ENCODE peak calls at places on chromosomes 11 and 22, in ten cellular contexts. One of them, this sample, is unnamed. For H3K4me1, the result is how much of the 10 kb centered on the place peaks cover.

GRCh38 chr22:41106122-41106968 is 14.0 kb downstream of the EP300 start:
- DNase-seq in PC-3: no peak
- DNase-seq in aorta: no peak
- DNase-seq in CD4-positive, CD25-positive, alpha-beta regulatory T cell: no peak
- DNase-seq in right atrium auricular region: no peak
- DNase-seq in SJSA1: no peak
- DNase-seq in uterus: no peak
- DNase-seq in transverse colon: no peak
- DNase-seq in CD8-positive, alpha-beta memory T cell: no peak
- DNase-seq in IMR-90: peak
- DNase-seq in this sample: no peak

GRCh38 chr11:67158241-67158640 is 39.2 kb downstream of the KDM2A start:
- DNase-seq in PC-3: no peak
- DNase-seq in aorta: no peak
- DNase-seq in CD4-positive, CD25-positive, alpha-beta regulatory T cell: no peak
- DNase-seq in right atrium auricular region: no peak
- DNase-seq in SJSA1: no peak
- DNase-seq in uterus: no peak
- DNase-seq in transverse colon: no peak
- DNase-seq in CD8-positive, alpha-beta memory T cell: no peak
- DNase-seq in IMR-90: peak
- DNase-seq in this sample: no peak

GRCh38 chr11:100681064-100681502 is 6.0 kb upstream of the ARHGAP42 start:
- DNase-seq in PC-3: peak
- DNase-seq in aorta: peak
- DNase-seq in CD4-positive, CD25-positive, alpha-beta regulatory T cell: peak
- DNase-seq in right atrium auricular region: peak
- DNase-seq in SJSA1: peak
- DNase-seq in uterus: peak
- DNase-seq in transverse colon: peak
- DNase-seq in CD8-positive, alpha-beta memory T cell: peak
- DNase-seq in IMR-90: peak
- DNase-seq in this sample: peak

GRCh38 chr11:68845351-68846002 is 3.8 kb upstream of the CPT1A start:
- DNase-seq in PC-3: no peak
- DNase-seq in aorta: no peak
- DNase-seq in CD4-positive, CD25-positive, alpha-beta regulatory T cell: no peak
- DNase-seq in right atrium auricular region: no peak
- DNase-seq in SJSA1: no peak
- DNase-seq in uterus: no peak
- DNase-seq in transverse colon: no peak
- DNase-seq in CD8-positive, alpha-beta memory T cell: no peak
- DNase-seq in IMR-90: no peak
- DNase-seq in this sample: no peak

GRCh38 chr11:115716577-115717214 is 212.5 kb upstream of the CADM1 start:
- DNase-seq in PC-3: no peak
- DNase-seq in aorta: peak
- DNase-seq in CD4-positive, CD25-positive, alpha-beta regulatory T cell: no peak
- DNase-seq in right atrium auricular region: no peak
- DNase-seq in SJSA1: no peak
- DNase-seq in uterus: no peak
- DNase-seq in transverse colon: no peak
- DNase-seq in CD8-positive, alpha-beta memory T cell: no peak
- DNase-seq in IMR-90: no peak
- DNase-seq in this sample: no peak

GRCh38 chr11:93727985-93728791 is 13.1 kb downstream of the TAF1D start:
- DNase-seq in PC-3: no peak
- DNase-seq in aorta: no peak
- DNase-seq in CD4-positive, CD25-positive, alpha-beta regulatory T cell: no peak
- DNase-seq in right atrium auricular region: no peak
- DNase-seq in SJSA1: peak
- DNase-seq in uterus: no peak
- DNase-seq in transverse colon: no peak
- DNase-seq in CD8-positive, alpha-beta memory T cell: no peak
- DNase-seq in IMR-90: peak
- DNase-seq in this sample: no peak

GRCh38 chr11:64053699-64054098 is 18.0 kb downstream of the FLRT1 start:
- DNase-seq in PC-3: no peak
- DNase-seq in aorta: no peak
- DNase-seq in CD4-positive, CD25-positive, alpha-beta regulatory T cell: no peak
- DNase-seq in right atrium auricular region: no peak
- DNase-seq in SJSA1: no peak
- DNase-seq in uterus: no peak
- DNase-seq in transverse colon: no peak
- DNase-seq in CD8-positive, alpha-beta memory T cell: no peak
- DNase-seq in IMR-90: peak
- DNase-seq in this sample: no peak

GRCh38 chr11:44747339-44747738 is 20.6 kb downstream of the TSPAN18 start:
- DNase-seq in PC-3: no peak
- DNase-seq in aorta: no peak
- DNase-seq in CD4-positive, CD25-positive, alpha-beta regulatory T cell: peak
- DNase-seq in right atrium auricular region: no peak
- DNase-seq in SJSA1: no peak
- DNase-seq in uterus: no peak
- DNase-seq in transverse colon: no peak
- DNase-seq in CD8-positive, alpha-beta memory T cell: no peak
- DNase-seq in IMR-90: peak
- DNase-seq in this sample: no peak

GRCh38 chr22:33188316-33188715 is 130.1 kb upstream of the SYN3 start:
- DNase-seq in PC-3: no peak
- DNase-seq in aorta: no peak
- DNase-seq in CD4-positive, CD25-positive, alpha-beta regulatory T cell: no peak
- DNase-seq in right atrium auricular region: no peak
- DNase-seq in SJSA1: peak
- DNase-seq in uterus: no peak
- DNase-seq in transverse colon: no peak
- DNase-seq in CD8-positive, alpha-beta memory T cell: no peak
- DNase-seq in IMR-90: no peak
- DNase-seq in this sample: no peak

GRCh38 chr11:133619973-133620372 is 87.7 kb upstream of the OPCML start:
- DNase-seq in PC-3: no peak
- DNase-seq in aorta: no peak
- DNase-seq in CD4-positive, CD25-positive, alpha-beta regulatory T cell: no peak
- DNase-seq in right atrium auricular region: no peak
- DNase-seq in SJSA1: no peak
- DNase-seq in uterus: no peak
- DNase-seq in transverse colon: no peak
- DNase-seq in CD8-positive, alpha-beta memory T cell: no peak
- DNase-seq in IMR-90: no peak
- DNase-seq in this sample: no peak

GRCh38 chr11:108929241-108929640 is 264.4 kb downstream of the DDX10 start:
- DNase-seq in PC-3: peak
- DNase-seq in aorta: no peak
- DNase-seq in CD4-positive, CD25-positive, alpha-beta regulatory T cell: no peak
- DNase-seq in right atrium auricular region: no peak
- DNase-seq in SJSA1: peak
- DNase-seq in uterus: no peak
- DNase-seq in transverse colon: no peak
- DNase-seq in CD8-positive, alpha-beta memory T cell: no peak
- DNase-seq in IMR-90: peak
- DNase-seq in this sample: no peak

GRCh38 chr11:111814567-111814966 is 48.4 kb upstream of the PPP2R1B start:
- DNase-seq in PC-3: no peak
- DNase-seq in aorta: no peak
- DNase-seq in CD4-positive, CD25-positive, alpha-beta regulatory T cell: no peak
- DNase-seq in right atrium auricular region: no peak
- DNase-seq in SJSA1: no peak
- DNase-seq in uterus: no peak
- DNase-seq in transverse colon: no peak
- DNase-seq in CD8-positive, alpha-beta memory T cell: no peak
- DNase-seq in IMR-90: peak
- DNase-seq in this sample: no peak

GRCh38 chr11:108586600-108586999 is 7.0 kb downstream of the EXPH5 start:
- DNase-seq in PC-3: peak
- DNase-seq in aorta: no peak
- DNase-seq in CD4-positive, CD25-positive, alpha-beta regulatory T cell: no peak
- DNase-seq in right atrium auricular region: no peak
- DNase-seq in SJSA1: no peak
- DNase-seq in uterus: no peak
- DNase-seq in transverse colon: no peak
- DNase-seq in CD8-positive, alpha-beta memory T cell: no peak
- DNase-seq in IMR-90: no peak
- DNase-seq in this sample: no peak

GRCh38 chr11:6856871-6857270 is 6.0 kb upstream of the OR10A2 start:
- DNase-seq in PC-3: peak
- DNase-seq in aorta: no peak
- DNase-seq in CD4-positive, CD25-positive, alpha-beta regulatory T cell: no peak
- DNase-seq in right atrium auricular region: no peak
- DNase-seq in SJSA1: no peak
- DNase-seq in uterus: no peak
- DNase-seq in transverse colon: no peak
- DNase-seq in CD8-positive, alpha-beta memory T cell: no peak
- DNase-seq in IMR-90: peak
- DNase-seq in this sample: no peak

GRCh38 chr22:31328545-31328960 is 17.6 kb downstream of the PATZ1 start:
- DNase-seq in PC-3: no peak
- DNase-seq in aorta: no peak
- DNase-seq in CD4-positive, CD25-positive, alpha-beta regulatory T cell: no peak
- DNase-seq in right atrium auricular region: no peak
- DNase-seq in SJSA1: no peak
- DNase-seq in uterus: no peak
- DNase-seq in transverse colon: no peak
- DNase-seq in CD8-positive, alpha-beta memory T cell: no peak
- DNase-seq in IMR-90: no peak
- DNase-seq in this sample: no peak

DNA sequence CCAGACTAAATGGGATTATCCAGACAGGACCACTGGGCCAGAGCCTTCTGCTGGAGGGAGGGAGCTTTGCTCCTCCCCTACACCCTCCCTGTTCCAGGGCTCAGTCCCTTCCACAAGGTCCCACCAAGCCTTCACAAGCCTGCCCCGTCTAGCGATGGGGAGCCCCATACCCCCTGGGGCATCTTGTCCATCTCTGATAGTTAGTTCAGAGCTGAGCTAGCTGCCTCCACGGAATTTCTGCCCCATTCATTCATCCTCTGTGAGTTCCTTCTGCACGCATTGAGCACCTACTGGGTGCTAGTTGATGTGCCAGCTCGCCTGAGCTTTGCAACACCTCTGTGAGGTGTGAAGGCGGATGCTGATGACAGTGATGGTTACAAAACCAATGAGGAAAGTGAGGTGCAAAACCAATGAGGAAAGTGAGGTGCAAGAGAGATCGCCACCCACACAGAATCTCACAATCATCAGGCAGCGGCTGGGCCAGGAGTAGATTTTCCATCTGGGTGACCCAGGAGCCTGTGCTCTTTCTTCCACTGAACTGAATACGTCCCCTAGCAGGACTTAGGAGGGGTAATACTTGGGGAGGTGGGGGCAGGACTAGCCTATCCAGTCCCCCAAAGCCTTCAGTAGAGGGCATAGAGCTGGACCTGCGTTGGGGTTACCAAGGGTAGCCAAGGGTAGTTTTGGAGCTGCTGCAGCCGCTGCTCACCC is 21.5 kb upstream of the CBX7 start:
- DNase-seq in PC-3: no peak
- DNase-seq in aorta: no peak
- DNase-seq in CD4-positive, CD25-positive, alpha-beta regulatory T cell: peak
- DNase-seq in right atrium auricular region: no peak
- DNase-seq in SJSA1: no peak
- DNase-seq in uterus: no peak
- DNase-seq in transverse colon: peak
- DNase-seq in CD8-positive, alpha-beta memory T cell: peak
- DNase-seq in IMR-90: no peak
- DNase-seq in this sample: no peak
- H3K4me1 ChIP-seq in PC-3: half or more
- H3K4me1 ChIP-seq in aorta: under half
- H3K4me1 ChIP-seq in CD4-positive, CD25-positive, alpha-beta regulatory T cell: half or more
- H3K4me1 ChIP-seq in right atrium auricular region: under half
- H3K4me1 ChIP-seq in SJSA1: half or more
- H3K4me1 ChIP-seq in uterus: under half
- H3K4me1 ChIP-seq in transverse colon: under half
- H3K4me1 ChIP-seq in CD8-positive, alpha-beta memory T cell: half or more
- H3K4me1 ChIP-seq in IMR-90: under half
- H3K4me1 ChIP-seq in this sample: under half

DNA sequence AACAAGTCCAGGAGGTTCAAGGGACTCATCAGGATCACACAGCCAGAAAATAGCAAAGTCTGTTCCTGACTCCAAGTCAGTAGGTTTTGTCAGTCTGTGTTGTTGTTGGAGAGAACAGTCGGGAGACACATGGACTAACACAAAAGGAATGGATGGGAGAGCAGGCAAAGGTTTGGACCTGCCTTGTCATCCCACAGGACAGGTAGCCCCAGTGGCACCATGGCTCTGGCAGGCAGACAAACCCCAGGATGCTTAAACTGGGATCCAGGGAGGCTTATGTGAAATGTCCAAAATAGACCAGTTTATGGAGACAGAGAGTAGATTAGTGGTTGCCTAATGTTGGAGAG is 201.6 kb upstream of the NAV2 start:
- DNase-seq in PC-3: no peak
- DNase-seq in aorta: no peak
- DNase-seq in CD4-positive, CD25-positive, alpha-beta regulatory T cell: no peak
- DNase-seq in right atrium auricular region: no peak
- DNase-seq in SJSA1: no peak
- DNase-seq in uterus: no peak
- DNase-seq in transverse colon: no peak
- DNase-seq in CD8-positive, alpha-beta memory T cell: no peak
- DNase-seq in IMR-90: no peak
- DNase-seq in this sample: no peak
- H3K4me1 ChIP-seq in PC-3: under half
- H3K4me1 ChIP-seq in aorta: under half
- H3K4me1 ChIP-seq in CD4-positive, CD25-positive, alpha-beta regulatory T cell: under half
- H3K4me1 ChIP-seq in right atrium auricular region: under half
- H3K4me1 ChIP-seq in SJSA1: under half
- H3K4me1 ChIP-seq in uterus: under half
- H3K4me1 ChIP-seq in transverse colon: under half
- H3K4me1 ChIP-seq in CD8-positive, alpha-beta memory T cell: under half
- H3K4me1 ChIP-seq in IMR-90: under half
- H3K4me1 ChIP-seq in this sample: under half

DNA sequence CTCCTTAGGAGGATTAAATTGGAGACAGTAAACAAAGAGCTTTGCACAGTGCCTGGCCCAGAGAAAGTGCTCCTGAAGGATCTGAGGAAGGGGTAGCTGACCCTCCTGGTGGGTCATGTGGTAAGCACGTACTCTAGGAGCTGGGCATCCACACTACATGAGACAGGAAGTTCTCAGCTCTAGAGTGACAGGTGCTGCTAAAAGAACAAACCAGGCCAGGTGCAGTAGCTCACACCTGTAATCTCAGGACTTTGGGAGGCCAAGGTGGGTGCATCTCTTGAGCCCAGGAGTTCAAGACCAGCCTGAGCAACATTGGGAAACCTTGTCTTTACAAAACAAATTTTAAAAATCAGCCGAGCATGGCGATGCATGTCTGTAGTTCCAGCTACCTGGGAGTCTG is 13.1 kb downstream of the SLC43A1 start:
- DNase-seq in PC-3: no peak
- DNase-seq in aorta: no peak
- DNase-seq in CD4-positive, CD25-positive, alpha-beta regulatory T cell: no peak
- DNase-seq in right atrium auricular region: no peak
- DNase-seq in SJSA1: no peak
- DNase-seq in uterus: no peak
- DNase-seq in transverse colon: no peak
- DNase-seq in CD8-positive, alpha-beta memory T cell: no peak
- DNase-seq in IMR-90: no peak
- DNase-seq in this sample: no peak
- H3K4me1 ChIP-seq in PC-3: under half
- H3K4me1 ChIP-seq in aorta: under half
- H3K4me1 ChIP-seq in CD4-positive, CD25-positive, alpha-beta regulatory T cell: under half
- H3K4me1 ChIP-seq in right atrium auricular region: under half
- H3K4me1 ChIP-seq in SJSA1: under half
- H3K4me1 ChIP-seq in uterus: under half
- H3K4me1 ChIP-seq in transverse colon: under half
- H3K4me1 ChIP-seq in CD8-positive, alpha-beta memory T cell: under half
- H3K4me1 ChIP-seq in IMR-90: under half
- H3K4me1 ChIP-seq in this sample: under half

GRCh38 chr11:78525720-78526119 is 48.9 kb downstream of the NARS2 start:
- DNase-seq in PC-3: no peak
- DNase-seq in aorta: no peak
- DNase-seq in CD4-positive, CD25-positive, alpha-beta regulatory T cell: no peak
- DNase-seq in right atrium auricular region: no peak
- DNase-seq in SJSA1: no peak
- DNase-seq in uterus: no peak
- DNase-seq in transverse colon: no peak
- DNase-seq in CD8-positive, alpha-beta memory T cell: no peak
- DNase-seq in IMR-90: no peak
- DNase-seq in this sample: no peak
- H3K4me1 ChIP-seq in PC-3: under half
- H3K4me1 ChIP-seq in aorta: under half
- H3K4me1 ChIP-seq in CD4-positive, CD25-positive, alpha-beta regulatory T cell: under half
- H3K4me1 ChIP-seq in right atrium auricular region: under half
- H3K4me1 ChIP-seq in SJSA1: under half
- H3K4me1 ChIP-seq in uterus: under half
- H3K4me1 ChIP-seq in transverse colon: under half
- H3K4me1 ChIP-seq in CD8-positive, alpha-beta memory T cell: under half
- H3K4me1 ChIP-seq in IMR-90: under half
- H3K4me1 ChIP-seq in this sample: under half

This sample was measured in mucosa of descending colon.